ENCODE peak calls at places on chromosome 17, in ten cellular contexts. D is prostate gland, U is stomach, N is pancreas, O is tibial nerve, P is psoas muscle, M is right atrium auricular region, W is astrocyte, K is OCI-LY7, L is esophagus squamous epithelium. C is an unnamed sample. For H3K36me3, the result is how much of the 10 kb centered on the place peaks cover.

GRCh38 chr17:34318474-34318873 is 761 bp upstream of the CCL8 start:
- DNase-seq in D (no peak), U (no peak), N (no peak), O (no peak), P (no peak), M (no peak), W (no peak), K (peak), L (no peak), C (no peak)

GRCh38 chr17:50681260-50682200 is 26.2 kb downstream of the ANKRD40 start:
- DNase-seq in D (peak), U (no peak), N (no peak), O (peak), P (no peak), M (peak), W (peak), K (no peak), L (no peak), C (peak)

GRCh38 chr17:50677851-50678375 is 29.8 kb downstream of the ANKRD40 start:
- DNase-seq in D (no peak), U (no peak), N (no peak), O (no peak), P (no peak), M (no peak), W (no peak), K (no peak), L (no peak), C (no peak)

GRCh38 chr17:36675250-36675649 is 73.9 kb downstream of the MRM1 start:
- DNase-seq in D (no peak), U (no peak), N (no peak), O (no peak), P (no peak), M (no peak), W (no peak), K (no peak), L (no peak), C (no peak)

GRCh38 chr17:50944902-50945720 is 79.0 kb upstream of the TOB1 start:
- DNase-seq in D (no peak), U (no peak), N (no peak), O (no peak), P (no peak), M (no peak), W (no peak), K (no peak), L (no peak), C (no peak)

GRCh38 chr17:4849011-4849536 is 15.9 kb downstream of the MINK1 start:
- DNase-seq in D (peak), U (no peak), N (no peak), O (no peak), P (no peak), M (no peak), W (no peak), K (no peak), L (no peak), C (peak)

GRCh38 chr17:8861482-8862181 is 5.8 kb downstream of the PIK3R6 start:
- DNase-seq in D (no peak), U (no peak), N (no peak), O (no peak), P (no peak), M (no peak), W (no peak), K (no peak), L (no peak), C (no peak)

GRCh38 chr17:51814521-51814920 is 344.0 kb downstream of the CA10 start:
- DNase-seq in D (peak), U (no peak), N (no peak), O (no peak), P (no peak), M (no peak), W (no peak), K (no peak), L (no peak), C (no peak)

GRCh38 chr17:61718022-61718421 is 127.0 kb upstream of the NACA2 start:
- DNase-seq in D (no peak), U (no peak), N (no peak), O (no peak), P (no peak), M (no peak), W (no peak), K (no peak), L (no peak), C (no peak)

GRCh38 chr17:82098169-82098938 is at the start of gene FASN:
- DNase-seq in D (peak), U (peak), N (peak), O (peak), P (peak), M (peak), W (peak), K (peak), L (peak), C (peak)

GRCh38 chr17:83201206-83202001 is 122.0 kb downstream of the METRNL start:
- DNase-seq in D (peak), U (peak), N (peak), O (peak), P (peak), M (no peak), W (no peak), K (no peak), L (no peak), C (no peak)

GRCh38 chr17:58591455-58591854 is 77.0 kb upstream of the MTMR4 start:
- DNase-seq in D (no peak), U (no peak), N (no peak), O (no peak), P (no peak), M (no peak), W (no peak), K (no peak), L (no peak), C (no peak)

GRCh38 chr17:60390881-60391418 is 983 bp downstream of the USP32 start:
- DNase-seq in D (peak), U (peak), N (no peak), O (peak), P (peak), M (no peak), W (peak), K (peak), L (no peak), C (peak)

GRCh38 chr17:1197781-1198490 is 18.2 kb upstream of the ABR start:
- DNase-seq in D (no peak), U (peak), N (peak), O (peak), P (peak), M (peak), W (no peak), K (peak), L (peak), C (no peak)

GRCh38 chr17:4499431-4500187 is 928 bp downstream of the SPNS2 start:
- DNase-seq in D (no peak), U (no peak), N (peak), O (no peak), P (no peak), M (no peak), W (no peak), K (no peak), L (no peak), C (no peak)

GRCh38 chr17:64129765-64130558 is at the start of gene ERN1:
- DNase-seq in D (peak), U (peak), N (peak), O (peak), P (peak), M (peak), W (peak), K (peak), L (peak), C (peak)

GRCh38 chr17:76088041-76088867 is 9.3 kb downstream of the ZACN start:
- DNase-seq in D (no peak), U (no peak), N (peak), O (no peak), P (no peak), M (no peak), W (no peak), K (peak), L (no peak), C (no peak)

GRCh38 chr17:8366231-8366630 is 10.3 kb downstream of the KRABD2 start:
- DNase-seq in D (no peak), U (no peak), N (no peak), O (no peak), P (no peak), M (no peak), W (peak), K (no peak), L (no peak), C (peak)

GRCh38 chr17:35900280-35900679 is 20.1 kb upstream of the CCL5 start:
- DNase-seq in D (no peak), U (no peak), N (no peak), O (no peak), P (no peak), M (no peak), W (no peak), K (no peak), L (no peak), C (peak)

GRCh38 chr17:50344712-50345380 is 1.1 kb upstream of the XYLT2 start:
- DNase-seq in D (no peak), U (peak), N (no peak), O (no peak), P (no peak), M (no peak), W (no peak), K (no peak), L (no peak), C (no peak)

GRCh38 chr17:4272213-4272975 is 8.6 kb upstream of the ANKFY1 start:
- DNase-seq in D (no peak), U (no peak), N (no peak), O (no peak), P (no peak), M (no peak), W (no peak), K (no peak), L (no peak), C (no peak)

GRCh38 chr17:67672592-67672991 is 45.1 kb upstream of the NOL11 start:
- DNase-seq in D (no peak), U (no peak), N (no peak), O (no peak), P (no peak), M (no peak), W (no peak), K (no peak), L (no peak), C (peak)

GRCh38 chr17:68455756-68456528 is 1.4 kb downstream of the WIPI1 start:
- DNase-seq in D (peak), U (peak), N (no peak), O (peak), P (no peak), M (no peak), W (peak), K (no peak), L (no peak), C (peak)

GRCh38 chr17:9924735-9925191 is 19.7 kb upstream of the RCVRN start:
- DNase-seq in D (peak), U (no peak), N (no peak), O (peak), P (no peak), M (no peak), W (peak), K (peak), L (no peak), C (peak)

GRCh38 chr17:33220031-33220430 is 73.1 kb downstream of the ASIC2 start:
- DNase-seq in D (no peak), U (no peak), N (no peak), O (no peak), P (no peak), M (no peak), W (no peak), K (no peak), L (no peak), C (no peak)

GRCh38 chr17:28041844-28042656 is 427 bp upstream of the NLK start:
- DNase-seq in D (no peak), U (no peak), N (no peak), O (no peak), P (no peak), M (no peak), W (peak), K (no peak), L (no peak), C (peak)

GRCh38 chr17:38809828-38810227 is 10.5 kb upstream of the PIP4K2B start:
- DNase-seq in D (no peak), U (no peak), N (no peak), O (no peak), P (no peak), M (no peak), W (no peak), K (no peak), L (no peak), C (no peak)

DNA sequence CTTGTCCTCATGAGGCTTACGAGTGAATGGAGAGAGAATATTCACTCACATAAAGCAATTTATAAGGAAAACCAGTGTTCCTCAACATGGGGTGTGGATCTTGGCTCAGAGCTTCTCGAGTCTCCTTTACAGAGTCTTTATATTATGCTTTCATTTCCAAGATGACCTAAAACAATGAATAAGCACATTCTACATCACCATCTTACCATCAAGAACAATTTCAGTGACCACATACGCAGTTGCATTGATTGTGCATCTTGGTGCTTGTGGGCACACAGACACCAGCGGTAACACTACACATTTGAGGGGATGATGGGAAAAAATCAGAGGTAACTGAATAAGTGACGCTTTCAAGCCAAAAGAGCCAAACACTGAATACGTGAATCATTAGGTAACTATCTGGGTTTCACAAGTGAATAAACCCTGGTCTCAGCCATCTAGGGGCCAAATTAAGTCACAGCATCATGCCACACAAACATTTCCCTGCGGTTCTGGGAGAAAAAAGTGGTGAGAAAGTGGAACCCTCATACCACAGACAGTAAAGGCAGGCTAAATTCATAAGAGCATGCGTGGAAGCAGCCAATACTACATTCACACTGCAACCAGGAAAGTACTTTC is 9.4 kb downstream of the CWC25 start:
- DNase-seq in D (no peak), U (no peak), N (no peak), O (no peak), P (no peak), M (no peak), W (peak), K (no peak), L (no peak), C (peak)
- TF ChIP-seq CTCF in D (no peak), U (no peak), N (no peak), O (no peak), P (no peak), M (no peak), W (peak), K (peak), L (no peak), C (peak)

DNA sequence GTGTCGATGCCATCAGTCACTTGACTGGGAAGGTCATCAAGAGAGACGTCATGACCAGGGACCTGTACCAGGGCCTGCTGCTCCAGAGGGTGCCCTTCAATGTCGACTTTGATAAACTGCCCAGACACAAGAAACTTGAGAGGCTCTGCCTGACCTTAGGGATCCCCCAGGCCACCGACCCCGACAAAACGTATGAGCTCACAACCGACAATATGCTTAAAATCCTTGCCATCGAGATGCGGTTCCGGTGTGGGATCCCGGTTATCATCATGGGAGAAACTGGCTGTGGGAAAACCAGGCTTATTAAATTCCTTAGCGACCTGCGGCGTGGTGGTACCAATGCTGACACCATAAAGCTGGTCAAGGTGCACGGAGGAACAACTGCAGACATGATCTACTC is 69.6 kb upstream of the ENDOV start:
- DNase-seq in D (no peak), U (no peak), N (no peak), O (no peak), P (peak), M (no peak), W (no peak), K (no peak), L (no peak), C (no peak)
- H3K36me3 ChIP-seq in D (under half), U (half or more), N (under half), O (under half), P (under half), M (half or more), W (under half), K (under half), L (under half), C (under half)

GRCh38 chr17:7214300-7215135 is 5.1 kb downstream of the DLG4 start:
- DNase-seq in D (peak), U (peak), N (peak), O (peak), P (peak), M (peak), W (peak), K (peak), L (peak), C (peak)
- TF ChIP-seq CTCF in D (peak), U (no peak), N (peak), O (peak), P (peak), M (peak), W (peak), K (peak), L (no peak), C (peak)

GRCh38 chr17:74595037-74595436 is 3.0 kb upstream of the CD300LD start:
- DNase-seq in D (no peak), U (no peak), N (no peak), O (no peak), P (no peak), M (no peak), W (no peak), K (no peak), L (no peak), C (no peak)

GRCh38 chr17:74591503-74591902 is 580 bp downstream of the CD300LD start:
- DNase-seq in D (no peak), U (no peak), N (no peak), O (no peak), P (no peak), M (no peak), W (no peak), K (no peak), L (no peak), C (no peak)

GRCh38 chr17:74592087-74592990 is at the start of gene CD300LD:
- DNase-seq in D (no peak), U (no peak), N (no peak), O (no peak), P (no peak), M (no peak), W (no peak), K (no peak), L (no peak), C (no peak)
- H3K36me3 ChIP-seq in D (under half), U (under half), N (under half), O (under half), P (under half), M (under half), W (under half), K (under half), L (under half), C (under half)

DNA sequence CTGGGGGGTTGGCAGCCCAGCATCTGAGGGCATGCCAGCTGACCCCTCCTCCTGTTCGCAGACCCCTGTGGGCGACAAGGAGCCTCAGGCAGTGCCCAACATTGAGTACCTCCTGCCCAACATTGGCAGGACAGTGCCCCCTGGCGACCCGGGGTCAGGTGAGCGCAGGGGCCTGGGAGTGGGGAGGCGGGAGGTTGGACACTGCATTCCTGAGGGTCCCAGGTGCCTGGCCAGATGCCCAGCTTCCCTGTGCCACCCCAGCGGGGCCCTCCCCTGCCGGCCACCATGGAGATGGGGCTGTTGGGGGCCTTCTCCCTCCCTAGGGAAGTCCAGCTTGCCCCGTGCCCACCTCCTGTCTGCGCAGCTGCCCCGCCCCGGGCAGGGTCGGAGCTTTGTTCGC is 70.1 kb downstream of the ARHGAP23 start:
- DNase-seq in D (no peak), U (no peak), N (no peak), O (no peak), P (peak), M (no peak), W (no peak), K (no peak), L (no peak), C (no peak)
- TF ChIP-seq CTCF in D (no peak), U (no peak), N (no peak), O (no peak), P (no peak), M (no peak), W (no peak), K (no peak), L (no peak), C (no peak)

GRCh38 chr17:17484451-17484899 is 7.7 kb downstream of the MED9 start:
- DNase-seq in D (no peak), U (no peak), N (no peak), O (no peak), P (no peak), M (no peak), W (no peak), K (no peak), L (no peak), C (peak)

GRCh38 chr17:17479209-17479608 is 2.4 kb downstream of the MED9 start:
- DNase-seq in D (no peak), U (no peak), N (no peak), O (no peak), P (no peak), M (no peak), W (peak), K (no peak), L (no peak), C (peak)

GRCh38 chr17:17481860-17482259 is 5.1 kb downstream of the MED9 start:
- DNase-seq in D (no peak), U (no peak), N (no peak), O (no peak), P (no peak), M (no peak), W (no peak), K (no peak), L (no peak), C (no peak)

GRCh38 chr17:17476865-17477467 is at the start of gene MED9:
- DNase-seq in D (peak), U (peak), N (peak), O (peak), P (peak), M (peak), W (peak), K (peak), L (peak), C (peak)

DNA sequence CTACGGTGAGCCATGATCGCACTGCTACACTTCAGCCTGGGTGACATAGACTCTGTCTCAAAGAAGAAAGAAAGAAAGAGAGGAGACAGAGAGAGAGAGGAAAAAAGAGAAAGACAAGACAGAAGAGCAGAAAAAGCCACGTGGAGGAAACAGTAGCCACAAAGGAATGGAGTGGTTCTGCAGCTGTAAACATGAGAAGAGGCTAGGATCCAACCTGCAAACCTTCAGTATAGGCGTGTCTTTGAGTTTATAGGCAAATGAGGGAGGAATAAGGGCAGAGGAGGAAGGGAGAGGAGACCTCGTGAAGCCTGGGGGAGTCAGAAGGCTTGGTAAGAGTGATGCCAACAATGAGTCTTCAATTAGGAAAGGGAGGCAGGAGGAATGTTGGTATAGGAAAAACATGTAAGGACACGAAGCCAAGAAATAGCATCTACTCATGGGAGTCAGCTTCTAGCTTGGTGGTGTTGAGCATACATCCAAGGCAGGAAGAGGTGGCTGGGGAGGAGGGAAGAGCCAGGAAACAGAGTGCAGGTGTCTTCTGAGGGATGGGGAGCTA is 3.9 kb downstream of the MED9 start:
- DNase-seq in D (no peak), U (no peak), N (no peak), O (no peak), P (no peak), M (no peak), W (no peak), K (no peak), L (no peak), C (peak)
- H3K36me3 ChIP-seq in D (under half), U (under half), N (under half), O (under half), P (under half), M (under half), W (under half), K (half or more), L (under half), C (under half)

GRCh38 chr17:18992454-18993130 is 12.0 kb downstream of the FAM83G start:
- DNase-seq in D (no peak), U (no peak), N (peak), O (no peak), P (no peak), M (no peak), W (no peak), K (peak), L (no peak), C (no peak)
- TF ChIP-seq CTCF in D (no peak), U (no peak), N (no peak), O (no peak), P (no peak), M (no peak), W (no peak), K (no peak), L (no peak), C (no peak)

GRCh38 chr17:40150215-40150614 is 9.9 kb downstream of the CASC3 start:
- DNase-seq in D (no peak), U (no peak), N (no peak), O (no peak), P (no peak), M (no peak), W (no peak), K (no peak), L (no peak), C (no peak)
- H3K36me3 ChIP-seq in D (under half), U (under half), N (under half), O (under half), P (under half), M (under half), W (under half), K (half or more), L (under half), C (under half)

C was measured in bronchial epithelial cell.